ENCODE peak calls at places on chromosome 15, in four cellular contexts. J is astrocyte, Y is lower lobe of right lung, G is fibroblast of mammary gland. C is an unnamed sample.

GRCh38 chr15:79858469-79858868 is 38.3 kb downstream of the MTHFS start:
- DNase-seq in Y (no peak), G (peak; percentile 21), J (no peak), C (no peak)

GRCh38 chr15:58355965-58356358 is 75.8 kb upstream of the LIPC start:
- DNase-seq in Y (no peak), G (no peak), J (no peak), C (no peak)

GRCh38 chr15:80891006-80891405 is 98.6 kb downstream of the MESD start:
- DNase-seq in J (peak; percentile 47), Y (no peak), G (no peak), C (no peak)

GRCh38 chr15:94683912-94684311 is 452.6 kb downstream of the MCTP2 start:
- DNase-seq in G (no peak), J (no peak), Y (no peak), C (no peak)

GRCh38 chr15:44296625-44297524 is 8.4 kb downstream of the GOLM2 start:
- DNase-seq in Y (no peak), J (peak; percentile 64), G (peak; percentile 64), C (no peak)

GRCh38 chr15:74977599-74977998 is 17.8 kb upstream of the SCAMP5 start:
- DNase-seq in G (peak; percentile 40), J (no peak), Y (no peak), C (no peak)

GRCh38 chr15:98937413-98938104 is 70.0 kb downstream of the PGPEP1L start:
- DNase-seq in Y (no peak), G (no peak), J (no peak), C (no peak)

GRCh38 chr15:37102315-37103021 is 2.1 kb upstream of the MEIS2 start:
- DNase-seq in J (no peak), Y (no peak), G (no peak), C (no peak)

GRCh38 chr15:63351170-63351569 is 30.5 kb downstream of the CA12 start:
- DNase-seq in Y (no peak), J (no peak), G (no peak), C (no peak)

GRCh38 chr15:76529911-76530310 is 193.3 kb downstream of the ISL2 start:
- DNase-seq in G (no peak), Y (no peak), J (peak; percentile 22), C (no peak)

GRCh38 chr15:69035205-69035917 is 20.9 kb downstream of the NOX5 start:
- DNase-seq in G (no peak), J (no peak), Y (no peak), C (no peak)
- TF ChIP-seq CTCF in G (no peak), J (no peak), Y (no peak), C (no peak)

GRCh38 chr15:69462030-69462492 is 9.4 kb downstream of the RPLP1 start:
- DNase-seq in G (no peak), Y (peak; percentile 76), J (no peak), C (peak; percentile 83)
- H3K4me3 ChIP-seq in G (peak overlapping the region; percentile 48), Y (peak overlapping the region; percentile 64), J (peak overlapping the region; percentile 65), C (peak overlapping the region; percentile 52)

DNA sequence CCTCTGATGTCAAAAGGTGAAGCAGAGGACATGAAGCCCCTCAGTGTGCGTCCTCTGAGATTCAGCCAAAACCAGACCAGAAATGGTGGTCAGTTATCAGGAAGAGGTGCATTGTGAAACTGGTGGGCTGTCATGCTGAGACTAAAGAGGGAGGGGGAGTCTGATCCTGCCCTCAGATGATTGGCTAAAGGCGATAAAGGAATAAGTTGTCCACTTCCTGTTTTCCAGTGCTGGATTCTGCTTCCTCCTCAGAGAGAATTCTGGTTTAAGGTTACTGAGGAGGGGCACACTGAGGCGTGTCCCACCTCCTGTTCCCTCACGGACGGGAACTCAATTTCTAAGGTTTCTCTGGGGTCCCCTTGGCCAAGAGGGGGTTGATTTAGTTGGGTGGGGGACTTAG is 97.0 kb upstream of the UBE3A start:
- DNase-seq in G (no peak), J (no peak), Y (no peak), C (no peak)
- TF ChIP-seq CTCF in G (no peak), J (no peak), Y (no peak), C (no peak)

GRCh38 chr15:69134841-69135240 is 25.6 kb upstream of the GLCE start:
- DNase-seq in J (no peak), Y (no peak), G (no peak), C (no peak)

GRCh38 chr15:69131362-69132215 is 28.8 kb upstream of the GLCE start:
- DNase-seq in J (no peak), Y (peak; percentile 55), G (no peak), C (no peak)

GRCh38 chr15:69132935-69133861 is 27.2 kb upstream of the GLCE start:
- DNase-seq in G (no peak), Y (no peak), J (no peak), C (no peak)

GRCh38 chr15:69133862-69134519 is 26.4 kb upstream of the GLCE start:
- DNase-seq in G (no peak), Y (no peak), J (no peak), C (no peak)

DNA sequence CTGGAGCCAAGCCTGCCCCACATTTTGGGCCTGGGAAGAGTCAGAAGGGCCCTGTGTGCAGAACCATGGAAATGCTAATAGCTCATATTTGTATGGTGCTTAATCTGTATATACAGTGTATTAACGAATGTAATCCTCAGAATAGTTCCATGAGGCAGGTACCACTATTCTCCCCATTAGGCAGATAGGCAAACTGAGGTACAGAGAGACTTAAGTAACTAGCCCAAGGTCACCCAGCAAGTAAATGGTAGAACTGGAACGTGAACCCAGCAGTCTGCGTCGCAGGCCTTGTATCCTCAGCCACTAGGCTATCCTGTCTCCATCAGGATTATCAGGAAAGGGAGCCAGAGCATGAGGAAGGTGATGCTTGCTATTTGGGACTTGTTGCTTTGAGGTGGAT is 28.0 kb upstream of the GLCE start:
- DNase-seq in Y (no peak), G (no peak), J (no peak), C (no peak)
- H3K4me3 ChIP-seq in Y (no peak overlapping the region), G (no peak overlapping the region), J (no peak overlapping the region), C (no peak overlapping the region)

GRCh38 chr15:82098674-82099073 is 52.9 kb upstream of the MEX3B start:
- DNase-seq in J (no peak), Y (no peak), G (no peak), C (no peak)

GRCh38 chr15:82105458-82106205 is 59.8 kb upstream of the MEX3B start:
- DNase-seq in J (peak; percentile 78), G (peak; percentile 60), Y (no peak), C (peak; percentile 65)

GRCh38 chr15:82106671-82107070 is 60.9 kb upstream of the MEX3B start:
- DNase-seq in G (no peak), J (no peak), Y (no peak), C (no peak)

GRCh38 chr15:82100116-82100795 is 54.4 kb upstream of the MEX3B start:
- DNase-seq in J (no peak), G (no peak), Y (no peak), C (no peak)

DNA sequence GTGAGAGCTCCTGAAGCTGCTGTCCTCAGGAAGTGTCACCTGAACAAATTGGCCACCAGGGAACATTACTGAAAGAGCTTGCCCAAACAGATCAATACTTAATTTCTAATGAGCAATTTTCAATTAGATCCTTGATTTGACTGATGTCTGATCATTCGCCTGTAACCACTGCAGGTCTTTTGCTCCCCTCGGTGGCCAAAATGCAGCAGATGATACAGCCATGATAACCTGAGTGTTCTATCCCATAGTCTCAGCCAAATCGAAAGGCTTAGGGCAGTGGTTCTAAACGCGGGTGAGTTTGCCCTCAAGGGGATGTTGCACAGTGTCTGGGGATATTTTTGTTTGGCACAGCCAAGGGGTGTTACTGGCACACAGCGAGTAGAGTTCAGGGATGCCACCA is 57.7 kb upstream of the MEX3B start:
- DNase-seq in G (no peak), Y (no peak), J (no peak), C (no peak)
- TF ChIP-seq CTCF in G (peak; percentile 6), Y (no peak), J (no peak), C (no peak)